ENCODE peak calls at places on chromosomes 16 and 17, in nine cellular contexts. E is activated CD4-positive, alpha-beta T cell treated with anti-CD3 and anti-CD28 coated beads for 24 hours; J is NCI-H2029; S is nephron progenitor cell; L is fibroblast of the aortic adventitia; I is stimulated activated naive CD8-positive, alpha-beta T cell treated with anti-CD3 and anti-CD28 coated beads, Interleukin-15, Interleukin-2, amounts not matched to agents 100 U/mL and 50 U/mL, for 24 hours; U is lower lobe of right lung; W is upper lobe of left lung; V is fibroblast of the conjunctiva. P is an unnamed sample.

GRCh38 chr17:2266045-2266864 is 37.3 kb downstream of the SMG6 start:
- DNase-seq in E (peak; percentile 66), J (no peak), S (no peak), L (no peak), I (peak; percentile 84), U (no peak), W (peak; percentile 49), V (no peak), P (no peak)

GRCh38 chr16:84266451-84266850 is 26.6 kb upstream of the KCNG4 start:
- DNase-seq in E (no peak), J (no peak), S (peak; percentile 69), L (peak; percentile 36), I (peak; percentile 10), U (no peak), W (peak; percentile 69), V (peak; percentile 41), P (peak; percentile 44)

GRCh38 chr16:88928405-88929375 is 48.3 kb downstream of the CBFA2T3 start:
- DNase-seq in E (no peak), J (no peak), S (no peak), L (no peak), I (no peak), U (no peak), W (no peak), V (no peak), P (no peak)

GRCh38 chr17:31515226-31515759 is 123.8 kb downstream of the RAB11FIP4 start:
- DNase-seq in E (no peak), J (no peak), S (no peak), L (no peak), I (no peak), U (no peak), W (no peak), V (no peak), P (no peak)

GRCh38 chr16:83046664-83047063 is 419.9 kb downstream of the CDH13 start:
- DNase-seq in E (no peak), J (no peak), S (no peak), L (no peak), I (no peak), U (no peak), W (no peak), V (no peak), P (no peak)

GRCh38 chr17:3693829-3694231 is 2.1 kb downstream of the P2RX5 start:
- DNase-seq in E (no peak), J (no peak), S (no peak), L (no peak), I (peak; percentile 70), U (no peak), W (no peak), V (no peak), P (no peak)

GRCh38 chr17:7797976-7798375 is 36.0 kb upstream of the KDM6B start:
- DNase-seq in E (no peak), J (no peak), S (no peak), L (no peak), I (no peak), U (no peak), W (no peak), V (no peak), P (no peak)

GRCh38 chr17:19238167-19238505 is 970 bp downstream of the EPN2 start:
- DNase-seq in E (no peak), J (no peak), S (peak; percentile 41), L (peak; percentile 23), I (peak; percentile 16), U (peak; percentile 63), W (peak; percentile 32), V (no peak), P (no peak)

GRCh38 chr16:72791786-72792185 is 256.1 kb downstream of the ZFHX3 start:
- DNase-seq in E (no peak), J (no peak), S (no peak), L (no peak), I (no peak), U (no peak), W (no peak), V (no peak), P (no peak)

GRCh38 chr17:9324864-9325263 is 250.8 kb downstream of the STX8 start:
- DNase-seq in E (no peak), J (no peak), S (no peak), L (peak; percentile 6), I (no peak), U (no peak), W (no peak), V (no peak), P (peak; percentile 25)

GRCh38 chr16:87791295-87792204 is 25.8 kb upstream of the KLHDC4 start:
- DNase-seq in E (no peak), J (no peak), S (peak; percentile 21), L (no peak), I (no peak), U (no peak), W (no peak), V (no peak), P (no peak)

GRCh38 chr17:2063306-2064146 is 8.6 kb downstream of the HIC1 start:
- DNase-seq in E (no peak), J (no peak), S (no peak), L (peak; percentile 88), I (no peak), U (no peak), W (no peak), V (no peak), P (peak; percentile 79)

GRCh38 chr16:27264151-27264550 is 4.4 kb downstream of the NSMCE1 start:
- DNase-seq in E (no peak), J (no peak), S (no peak), L (peak; percentile 71), I (no peak), U (no peak), W (peak; percentile 57), V (no peak), P (peak; percentile 85)

GRCh38 chr17:34397265-34397664 is 34.2 kb upstream of the CCL1 start:
- DNase-seq in E (no peak), J (no peak), S (no peak), L (no peak), I (no peak), U (no peak), W (no peak), V (no peak), P (no peak)

GRCh38 chr17:45639297-45639849 is 144.7 kb upstream of the CRHR1 start:
- DNase-seq in E (no peak), J (no peak), S (no peak), L (peak; percentile 4), I (no peak), U (no peak), W (no peak), V (no peak), P (no peak)

GRCh38 chr17:72358465-72358864 is 237.6 kb downstream of the SOX9 start:
- DNase-seq in E (no peak), J (no peak), S (no peak), L (peak; percentile 91), I (no peak), U (no peak), W (no peak), V (peak; percentile 44), P (peak; percentile 96)

GRCh38 chr17:46991618-46992017 is 12.6 kb upstream of the RPRML start:
- DNase-seq in E (no peak), J (no peak), S (no peak), L (no peak), I (no peak), U (no peak), W (no peak), V (no peak), P (no peak)

GRCh38 chr17:57622886-57623433 is 122.1 kb downstream of the CCDC182 start:
- DNase-seq in E (no peak), J (no peak), S (no peak), L (peak; percentile 24), I (peak; percentile 42), U (no peak), W (no peak), V (no peak), P (peak; percentile 52)

GRCh38 chr17:65759532-65759931 is 198.1 kb upstream of the AXIN2 start:
- DNase-seq in E (no peak), J (no peak), S (no peak), L (no peak), I (no peak), U (no peak), W (no peak), V (no peak), P (no peak)

GRCh38 chr16:87207965-87208364 is 109.2 kb downstream of the C16orf95 start:
- DNase-seq in E (no peak), J (no peak), S (no peak), L (no peak), I (no peak), U (no peak), W (no peak), V (peak; percentile 63), P (peak; percentile 27)

GRCh38 chr17:31532161-31532515 is 140.7 kb downstream of the RAB11FIP4 start:
- DNase-seq in E (no peak), J (no peak), S (no peak), L (no peak), I (no peak), U (no peak), W (no peak), V (no peak), P (no peak)

GRCh38 chr17:62919388-62919787 is 46.6 kb upstream of the TANC2 start:
- DNase-seq in E (no peak), J (no peak), S (no peak), L (peak; percentile 26), I (no peak), U (no peak), W (no peak), V (no peak), P (peak; percentile 94)

GRCh38 chr17:31415004-31415454 is 23.6 kb downstream of the RAB11FIP4 start:
- DNase-seq in E (no peak), J (no peak), S (no peak), L (no peak), I (no peak), U (no peak), W (no peak), V (no peak), P (no peak)

GRCh38 chr16:66266436-66267286 is 99.8 kb upstream of the CDH5 start:
- DNase-seq in E (no peak), J (no peak), S (peak; percentile 67), L (peak; percentile 98), I (no peak), U (peak; percentile 61), W (no peak), V (peak; percentile 87), P (peak; percentile 92)

GRCh38 chr16:53848277-53848942 is 144.5 kb downstream of the FTO start:
- DNase-seq in E (no peak), J (no peak), S (peak; percentile 7), L (no peak), I (no peak), U (no peak), W (no peak), V (no peak), P (no peak)

GRCh38 chr17:64209983-64210382 is 53.1 kb downstream of the TEX2 start:
- DNase-seq in E (no peak), J (no peak), S (no peak), L (no peak), I (no peak), U (no peak), W (no peak), V (no peak), P (peak; percentile 59)

GRCh38 chr17:38453951-38454421 is 25.7 kb downstream of the ARHGAP23 start:
- DNase-seq in E (no peak), J (no peak), S (peak; percentile 49), L (no peak), I (no peak), U (no peak), W (no peak), V (no peak), P (peak; percentile 78)

GRCh38 chr17:50905460-50905803 is 39.3 kb upstream of the TOB1 start:
- DNase-seq in E (no peak), J (peak; percentile 16), S (no peak), L (no peak), I (no peak), U (no peak), W (peak; percentile 46), V (no peak), P (no peak)